ENCODE peak calls at places on chromosomes 2 and 18, in six cellular contexts. E is IMR-90, R is H1, A is H9, G is mesenchymal stem cell, P is trophoblast cell. L is an unnamed sample.
A peak's percentile ranks its signal among the peaks of the same experiment; 100 is the strongest.

GRCh38 chr2:37656512-37657423 is 14.7 kb downstream of the CDC42EP3 start:
- DNase-seq in E (no peak), G (peak; percentile 59), A (peak; percentile 86), P (peak; percentile 45), R (peak; percentile 70), L (peak; percentile 24)

GRCh38 chr2:119647440-119648169 is 31.4 kb upstream of the TMEM177 start:
- DNase-seq in R (no peak), A (no peak), G (no peak), P (no peak), E (peak; percentile 61), L (no peak)

GRCh38 chr2:119486886-119487285 is 37.4 kb downstream of the SCTR start:
- DNase-seq in A (no peak), P (no peak), R (no peak), G (no peak), E (peak; percentile 16), L (no peak)

GRCh38 chr2:239381709-239382134 is 19.1 kb downstream of the HDAC4 start:
- DNase-seq in G (no peak), R (no peak), E (no peak), A (no peak), P (no peak), L (no peak)

GRCh38 chr18:48711651-48712486 is 173.0 kb downstream of the CTIF start:
- DNase-seq in R (no peak), A (peak; percentile 51), P (peak; percentile 7), E (peak; percentile 49), G (peak; percentile 68), L (peak; percentile 33)

GRCh38 chr18:35267161-35267651 is 22.8 kb downstream of the ZSCAN30 start:
- DNase-seq in R (no peak), A (peak; percentile 31), G (no peak), E (no peak), P (peak; percentile 30), L (no peak)

GRCh38 chr2:71550801-71551630 is 97.7 kb downstream of the DYSF start:
- DNase-seq in R (no peak), A (no peak), E (no peak), G (no peak), P (no peak), L (no peak)

GRCh38 chr2:150133623-150134022 is 353.8 kb downstream of the RND3 start:
- DNase-seq in A (no peak), E (peak; percentile 92), P (peak; percentile 69), G (peak; percentile 84), R (no peak), L (no peak)

GRCh38 chr2:184769038-184769437 is 170.7 kb downstream of the ZNF804A start:
- DNase-seq in G (peak; percentile 57), A (no peak), R (no peak), P (no peak), E (peak; percentile 81), L (no peak)

GRCh38 chr2:19838616-19839015 is 63.2 kb downstream of the TTC32 start:
- DNase-seq in R (no peak), P (no peak), A (no peak), E (peak; percentile 39), G (peak; percentile 37), L (no peak)

GRCh38 chr2:236872971-236873370 is 212.7 kb upstream of the COPS8 start:
- DNase-seq in P (no peak), E (no peak), G (no peak), R (no peak), A (no peak), L (no peak)

GRCh38 chr2:25373269-25373981 is 31.7 kb upstream of the DNMT3A start:
- DNase-seq in R (no peak), P (no peak), A (peak; percentile 26), E (no peak), G (no peak), L (no peak)

GRCh38 chr2:63058742-63059433 is 8.3 kb downstream of the OTX1 start:
- DNase-seq in A (peak; percentile 58), P (no peak), G (peak; percentile 13), R (no peak), E (no peak), L (peak; percentile 65)

GRCh38 chr18:23493654-23494053 is 9.7 kb upstream of the RMC1 start:
- DNase-seq in P (no peak), E (no peak), A (no peak), G (no peak), R (no peak), L (no peak)

DNA sequence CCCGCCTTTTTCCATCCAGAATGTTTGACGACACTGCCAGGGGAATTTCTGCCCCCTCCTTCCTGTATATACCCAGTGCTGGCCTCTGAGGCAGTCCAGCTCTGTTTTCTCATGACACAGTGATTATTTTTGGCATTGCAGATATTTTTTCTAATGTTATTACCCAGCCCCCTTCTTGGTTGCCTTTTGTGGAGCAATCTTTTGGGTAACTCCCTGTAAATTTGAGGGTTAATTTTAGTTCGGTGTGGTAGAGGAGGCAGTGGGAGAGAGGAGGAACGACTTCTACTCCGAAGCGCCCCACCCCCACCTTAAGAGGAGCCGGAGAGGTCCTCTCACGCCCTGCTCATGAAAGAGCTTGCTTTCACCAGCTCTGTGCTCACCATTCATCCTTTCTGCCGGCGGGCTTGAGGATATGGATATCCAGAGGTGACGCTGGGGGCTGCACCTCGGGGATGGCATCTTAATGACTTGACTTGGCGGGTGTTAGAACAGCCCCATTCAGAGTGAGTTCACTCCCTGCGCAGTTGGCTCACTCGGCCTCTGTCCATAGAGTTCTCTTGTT is 38.3 kb downstream of the EPAS1 start:
- DNase-seq in P (no peak), G (peak; percentile 92), E (peak; percentile 88), A (peak; percentile 61), R (peak; percentile 7), L (peak; percentile 20)
- H3K23ac ChIP-seq in P (no peak overlapping the region), G (peak overlapping the region; percentile 14), E (peak overlapping the region; percentile 94), A (no peak overlapping the region), R (no peak overlapping the region), L (no peak overlapping the region)

DNA sequence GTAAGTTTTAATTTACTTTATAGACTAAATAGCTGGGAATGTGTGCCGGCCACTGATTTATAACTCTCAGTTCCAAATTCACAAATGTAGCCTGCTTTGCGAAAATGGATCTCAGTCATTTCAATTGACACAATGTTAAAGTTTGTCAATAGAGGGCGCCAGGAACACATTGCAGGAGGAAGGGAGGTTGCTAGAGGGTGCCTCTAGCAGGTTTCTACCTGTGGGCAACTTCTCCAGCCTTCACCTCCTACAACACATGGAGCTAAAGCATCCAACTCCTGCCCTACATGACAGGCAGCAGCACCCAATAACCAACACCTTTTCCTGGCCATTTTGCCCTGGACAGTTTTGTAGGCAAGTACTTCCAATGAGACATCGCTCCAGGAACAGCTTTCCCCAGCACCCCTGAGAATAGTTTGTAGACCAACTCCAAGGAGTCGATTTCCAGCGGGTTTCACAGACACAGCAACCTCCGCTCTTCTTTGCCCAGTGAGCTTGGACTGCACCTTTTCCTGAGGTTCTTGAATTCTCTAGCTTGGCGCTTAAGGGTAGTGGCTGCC is 784.8 kb upstream of the CDH2 start:
- DNase-seq in P (peak; percentile 69), E (peak; percentile 22), G (peak; percentile 15), A (peak; percentile 68), R (peak; percentile 21), L (peak; percentile 50)
- H4K91ac ChIP-seq in P (no peak overlapping the region), E (no peak overlapping the region), G (no peak overlapping the region), A (no peak overlapping the region), R (no peak overlapping the region), L (no peak overlapping the region)

DNA sequence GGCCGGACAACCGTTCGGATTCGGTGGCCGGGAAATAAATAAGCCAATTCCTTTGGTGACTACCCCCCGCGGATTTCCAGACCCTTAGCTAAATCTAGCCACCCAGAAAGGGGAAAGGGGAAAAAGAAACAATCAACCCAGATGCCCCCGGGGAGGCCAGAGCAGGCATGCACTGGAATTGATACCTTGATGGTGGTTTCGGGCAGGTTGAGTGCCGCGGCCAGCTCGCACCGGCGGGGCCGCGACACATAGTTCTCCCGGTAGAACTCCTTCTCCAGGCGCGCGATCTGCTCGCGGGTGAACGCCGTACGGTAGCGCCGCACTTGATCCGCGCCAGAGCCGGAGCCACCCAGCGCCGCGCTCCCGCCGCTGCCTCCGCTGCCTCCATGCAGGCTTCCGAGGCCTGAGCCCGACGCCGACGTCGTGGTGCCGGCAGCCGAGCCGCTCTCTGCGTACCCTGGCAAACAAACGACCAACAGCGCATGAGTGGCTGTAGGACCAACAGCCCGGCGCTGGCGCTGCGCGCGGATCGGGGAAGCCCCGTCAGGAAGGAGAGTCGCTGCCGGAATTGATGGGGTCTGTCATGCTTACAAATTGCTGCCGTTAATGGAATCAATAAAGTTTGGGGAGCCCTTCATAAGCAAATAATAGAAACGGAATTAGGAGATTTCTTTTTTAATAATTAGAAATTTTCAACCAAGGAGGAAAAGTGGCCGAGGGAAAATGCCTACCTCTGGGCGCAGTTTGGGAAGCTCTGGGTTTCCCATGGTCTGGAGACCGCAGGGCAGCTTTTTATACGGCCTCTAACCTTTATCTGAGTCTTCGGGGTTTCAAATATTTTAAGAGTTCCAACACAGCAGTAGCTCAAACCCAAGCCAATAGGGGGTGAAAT is 1.5 kb downstream of the EVX2 start:
- DNase-seq in P (no peak), G (no peak), E (no peak), A (peak; percentile 62), R (no peak), L (no peak)
- H3K23ac ChIP-seq in P (no peak overlapping the region), G (no peak overlapping the region), E (no peak overlapping the region), A (no peak overlapping the region), R (no peak overlapping the region), L (no peak overlapping the region)

GRCh38 chr2:223563462-223563861 is 38.7 kb downstream of the SCG2 start:
- DNase-seq in A (no peak), R (no peak), G (peak; percentile 88), E (peak; percentile 89), P (peak; percentile 78), L (no peak)

GRCh38 chr2:223570784-223571183 is 31.4 kb downstream of the SCG2 start:
- DNase-seq in P (no peak), E (no peak), G (no peak), R (no peak), A (no peak), L (no peak)

GRCh38 chr2:223562078-223562477 is 40.1 kb downstream of the SCG2 start:
- DNase-seq in A (no peak), R (no peak), P (peak; percentile 51), E (no peak), G (no peak), L (no peak)

GRCh38 chr2:223560704-223561435 is 41.3 kb downstream of the SCG2 start:
- DNase-seq in E (peak; percentile 49), G (peak; percentile 70), R (no peak), A (no peak), P (no peak), L (no peak)

GRCh38 chr2:223566398-223566797 is 35.8 kb downstream of the SCG2 start:
- DNase-seq in G (no peak), P (no peak), A (no peak), E (no peak), R (no peak), L (no peak)
- H4K91ac ChIP-seq in G (no peak overlapping the region), P (no peak overlapping the region), A (no peak overlapping the region), E (no peak overlapping the region), R (no peak overlapping the region), L (no peak overlapping the region)

GRCh38 chr2:224807153-224807964 is 91.2 kb upstream of the CCDC195 start:
- DNase-seq in A (no peak), R (no peak), P (no peak), E (no peak), G (peak; percentile 12), L (no peak)

GRCh38 chr2:224802407-224802806 is 86.2 kb upstream of the CCDC195 start:
- DNase-seq in P (peak; percentile 17), G (peak; percentile 28), R (no peak), E (peak; percentile 55), A (peak; percentile 31), L (no peak)

GRCh38 chr2:224796695-224797305 is 80.6 kb upstream of the CCDC195 start:
- DNase-seq in A (no peak), R (no peak), G (no peak), P (no peak), E (no peak), L (no peak)

GRCh38 chr2:224801360-224801759 is 85.2 kb upstream of the CCDC195 start:
- DNase-seq in G (no peak), E (no peak), R (no peak), A (no peak), P (no peak), L (no peak)
- H3K23ac ChIP-seq in G (no peak overlapping the region), E (no peak overlapping the region), R (no peak overlapping the region), A (no peak overlapping the region), P (no peak overlapping the region), L (no peak overlapping the region)

GRCh38 chr2:167420261-167420660 is 532.0 kb downstream of the XIRP2 start:
- DNase-seq in G (peak; percentile 65), R (no peak), P (no peak), E (no peak), A (no peak), L (no peak)
- H4K91ac ChIP-seq in G (no peak overlapping the region), R (no peak overlapping the region), P (no peak overlapping the region), E (no peak overlapping the region), A (no peak overlapping the region), L (no peak overlapping the region)

L was measured in neuronal stem cell.